ENCODE peak calls at places on chromosome 12, in six cellular contexts. X, J, C, G, P and T are unnamed samples.

GRCh38 chr12:94372379-94372930 is 87.2 kb downstream of the CEP83 start:
- DNase-seq in P (no peak), C (no peak), G (no peak), J (no peak), X (no peak), T (no peak)

GRCh38 chr12:76588881-76589565 is 29.5 kb upstream of the OSBPL8 start:
- DNase-seq in P (no peak), C (peak), J (no peak), G (no peak), X (no peak), T (peak)

GRCh38 chr12:76874027-76874426 is 4.8 kb downstream of the CSRP2 start:
- DNase-seq in C (no peak), J (no peak), X (no peak), G (no peak), P (no peak), T (peak)

GRCh38 chr12:77231548-77231947 is 166.2 kb upstream of the E2F7 start:
- DNase-seq in J (peak), X (peak), G (peak), P (peak), C (peak), T (peak)

GRCh38 chr12:10701226-10701681 is 21.9 kb downstream of the YBX3 start:
- DNase-seq in X (no peak), P (no peak), C (no peak), J (no peak), G (no peak), T (no peak)

GRCh38 chr12:3670083-3670620 is 82.8 kb downstream of the CRACR2A start:
- DNase-seq in C (no peak), P (no peak), X (no peak), G (no peak), J (no peak), T (no peak)

GRCh38 chr12:131044760-131045381 is 91.2 kb downstream of the ADGRD1 start:
- DNase-seq in X (peak), C (no peak), P (no peak), G (no peak), J (no peak), T (no peak)

GRCh38 chr12:13097526-13097925 is 5.9 kb downstream of the GSG1 start:
- DNase-seq in X (peak), P (peak), C (no peak), J (no peak), G (no peak), T (no peak)

GRCh38 chr12:44889162-44889561 is 13.0 kb upstream of the NELL2 start:
- DNase-seq in J (no peak), X (no peak), G (no peak), C (no peak), P (no peak), T (no peak)

GRCh38 chr12:25352078-25352918 is 101.6 kb upstream of the KRAS start:
- DNase-seq in X (no peak), C (peak), J (no peak), G (no peak), P (no peak), T (no peak)

GRCh38 chr12:74365178-74365964 is 172.3 kb upstream of the ATXN7L3B start:
- DNase-seq in C (peak), P (no peak), J (no peak), G (peak), X (peak), T (peak)

GRCh38 chr12:123094349-123095073 is 56.4 kb downstream of the PITPNM2 start:
- DNase-seq in P (no peak), J (no peak), X (no peak), G (peak), C (peak), T (peak)

GRCh38 chr12:80936353-80936641 is 1.4 kb downstream of the LIN7A start:
- DNase-seq in J (no peak), G (no peak), C (peak), X (no peak), P (no peak), T (no peak)

GRCh38 chr12:80935076-80935475 is 2.7 kb downstream of the LIN7A start:
- DNase-seq in P (no peak), J (no peak), G (no peak), X (no peak), C (no peak), T (no peak)

GRCh38 chr12:80937391-80938238 is at the start of gene LIN7A:
- DNase-seq in X (peak), P (peak), C (peak), G (peak), J (peak), T (no peak)

GRCh38 chr12:80938397-80938796 is 663 bp upstream of the LIN7A start:
- DNase-seq in G (no peak), C (no peak), X (no peak), P (no peak), J (no peak), T (no peak)

GRCh38 chr12:80936642-80937390 is 918 bp downstream of the LIN7A start:
- DNase-seq in J (peak), X (peak), G (peak), P (peak), C (peak), T (no peak)
- TF ChIP-seq CTCF in J (no peak), X (no peak), G (no peak), P (no peak), C (no peak), T (no peak)

GRCh38 chr12:68227356-68227755 is 1.7 kb upstream of the IL26 start:
- DNase-seq in G (no peak), X (no peak), C (no peak), J (no peak), P (no peak), T (no peak)
- TF ChIP-seq CTCF in G (no peak), X (no peak), C (no peak), J (no peak), P (no peak), T (no peak)

GRCh38 chr12:70045514-70045913 is 197.7 kb upstream of the CNOT2 start:
- DNase-seq in X (no peak), P (no peak), G (peak), C (no peak), J (peak), T (no peak)

GRCh38 chr12:70052931-70053497 is 190.2 kb upstream of the CNOT2 start:
- DNase-seq in P (no peak), X (no peak), C (peak), J (no peak), G (peak), T (peak)

GRCh38 chr12:70052476-70052875 is 190.8 kb upstream of the CNOT2 start:
- DNase-seq in X (no peak), J (no peak), C (peak), G (no peak), P (no peak), T (no peak)

GRCh38 chr12:70048521-70049245 is 194.6 kb upstream of the CNOT2 start:
- DNase-seq in C (no peak), P (no peak), X (no peak), J (no peak), G (no peak), T (no peak)

DNA sequence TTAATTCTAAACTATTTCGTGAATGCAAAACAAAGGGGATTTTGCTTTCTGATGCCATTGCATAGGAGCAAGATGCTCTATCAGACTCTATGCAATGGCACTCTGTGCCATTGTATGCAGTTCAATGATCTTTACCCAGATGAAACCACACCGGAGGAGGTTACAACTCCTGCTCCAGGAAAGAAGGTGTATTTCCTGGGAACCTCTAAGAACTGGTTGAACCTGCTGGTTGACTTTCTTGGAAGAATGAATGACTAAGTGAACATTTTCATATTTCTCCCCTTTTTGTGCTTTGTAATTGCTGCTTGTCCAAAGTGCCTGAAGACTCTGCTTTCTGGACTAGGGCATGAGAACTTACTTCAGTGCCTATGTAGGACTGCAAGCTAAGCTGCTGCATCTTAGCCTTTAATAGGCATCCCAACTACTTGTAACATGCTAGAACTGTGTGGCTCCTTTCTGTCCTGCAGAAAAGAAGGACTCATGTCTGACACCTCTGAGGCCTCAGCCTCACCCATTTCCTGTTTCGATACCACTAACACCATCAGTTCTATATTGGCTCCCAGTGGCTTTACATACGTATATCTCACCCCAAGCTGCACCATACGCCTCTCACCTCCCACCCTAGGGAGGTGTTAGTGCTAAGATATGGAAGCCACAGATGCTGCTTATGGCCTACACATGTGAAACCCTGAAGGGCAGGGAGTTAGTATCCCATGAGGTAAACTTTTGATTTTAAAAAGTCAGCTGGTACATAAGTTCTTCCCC is 193.5 kb upstream of the CNOT2 start:
- DNase-seq in C (no peak), X (no peak), G (peak), P (no peak), J (no peak), T (no peak)
- TF ChIP-seq CTCF in C (no peak), X (no peak), G (peak), P (no peak), J (no peak), T (no peak)

GRCh38 chr12:108122072-108122471 is 7.0 kb upstream of the WSCD2 start:
- DNase-seq in G (no peak), X (no peak), C (no peak), J (no peak), P (no peak), T (no peak)
- TF ChIP-seq CTCF in G (no peak), X (no peak), C (no peak), J (no peak), P (no peak), T (no peak)

DNA sequence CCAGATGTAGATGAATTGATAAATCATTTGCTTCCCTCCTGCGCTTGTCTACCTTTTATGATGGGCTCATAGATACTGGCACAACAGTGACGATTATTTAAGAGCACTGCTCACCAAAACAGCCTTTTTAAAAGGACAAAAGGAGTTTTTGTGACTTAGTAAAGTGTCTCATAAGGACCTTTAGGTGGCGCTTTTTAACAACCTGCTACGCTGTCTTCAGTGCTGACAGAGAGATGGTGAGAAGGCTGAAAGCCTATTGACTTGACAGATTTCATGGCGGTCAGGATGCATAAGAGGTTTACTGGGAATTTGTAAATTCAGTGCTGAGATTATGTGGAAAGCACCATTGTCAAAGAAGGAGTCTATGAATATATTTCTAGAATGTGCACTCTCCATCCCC is 87.6 kb downstream of the SLC15A5 start:
- DNase-seq in J (no peak), X (no peak), G (no peak), P (no peak), C (peak), T (peak)
- TF ChIP-seq CTCF in J (no peak), X (no peak), G (no peak), P (no peak), C (peak), T (peak)